ENCODE peak calls at places on chromosome 1, in five cellular contexts. X is H1, V is HepG2, F is K562, Y is GM12878. P is an unnamed sample.

GRCh38 chr1:30907641-30908445 is 715 bp downstream of the SDC3 start:
- DNase-seq in Y (no peak), V (no peak), X (no peak), F (peak), P (no peak)

GRCh38 chr1:11700655-11701467 is 9.4 kb downstream of the DRAXIN start:
- DNase-seq in X (peak), V (no peak), F (no peak), Y (no peak), P (no peak)

GRCh38 chr1:12407050-12407961 is 177.5 kb downstream of the VPS13D start:
- DNase-seq in F (peak), X (no peak), Y (peak), V (peak), P (peak)

GRCh38 chr1:95086949-95087533 is 14.3 kb upstream of the ALG14 start:
- DNase-seq in Y (no peak), F (peak), V (peak), X (no peak), P (no peak)

GRCh38 chr1:228669401-228669695 is 65.9 kb upstream of the RHOU start:
- DNase-seq in V (no peak), F (no peak), Y (no peak), X (no peak), P (no peak)

GRCh38 chr1:168223261-168223660 is 2.5 kb upstream of the SFT2D2 start:
- DNase-seq in X (no peak), V (no peak), F (no peak), Y (no peak), P (no peak)

GRCh38 chr1:24276791-24277190 is 42.4 kb upstream of the GRHL3 start:
- DNase-seq in F (no peak), V (peak), Y (no peak), X (no peak), P (no peak)

GRCh38 chr1:61184035-61184713 is 101.8 kb downstream of the NFIA start:
- DNase-seq in X (no peak), Y (no peak), V (peak), F (peak), P (no peak)

GRCh38 chr1:5921129-5921528 is 71.1 kb downstream of the NPHP4 start:
- DNase-seq in X (no peak), Y (no peak), F (no peak), V (no peak), P (no peak)

GRCh38 chr1:56330400-56331026 is 248.8 kb downstream of the PLPP3 start:
- DNase-seq in V (peak), F (no peak), X (no peak), Y (peak), P (no peak)

GRCh38 chr1:15022069-15022468 is 131.5 kb upstream of the TMEM51 start:
- DNase-seq in Y (no peak), V (no peak), F (no peak), X (no peak), P (no peak)
- TF ChIP-seq POLR2A in Y (no peak), V (no peak), F (no peak), X (no peak), P (no peak)

DNA sequence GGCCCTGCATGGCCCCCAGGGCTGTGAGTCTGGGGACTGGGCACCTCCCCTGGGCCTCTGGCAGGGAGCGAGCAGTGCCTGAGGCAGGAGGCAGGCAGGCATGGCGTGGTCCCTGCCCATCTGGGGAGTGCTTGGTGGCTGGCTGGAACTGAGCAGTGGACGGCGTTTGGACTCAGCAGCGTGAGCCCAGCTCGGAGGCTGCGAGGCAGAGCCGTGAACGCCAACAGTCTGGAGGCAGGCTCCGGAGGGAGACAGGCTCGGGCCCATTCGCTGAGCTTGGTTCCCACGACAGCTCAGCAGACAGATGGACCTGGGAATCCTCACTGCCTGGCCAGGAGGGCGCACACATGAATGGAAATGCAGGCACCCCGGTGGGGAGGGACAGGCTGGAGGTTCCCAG is 160.7 kb upstream of the POU3F1 start:
- DNase-seq in F (no peak), Y (no peak), X (no peak), V (no peak), P (no peak)
- TF ChIP-seq SP1 in F (no peak), Y (no peak), X (no peak), V (no peak), P (no peak)

GRCh38 chr1:3470650-3471355 is 16.3 kb downstream of the ARHGEF16 start:
- DNase-seq in X (no peak), Y (no peak), F (no peak), V (no peak), P (no peak)

GRCh38 chr1:3471356-3472087 is 17.1 kb downstream of the ARHGEF16 start:
- DNase-seq in F (peak), Y (no peak), V (peak), X (peak), P (no peak)

GRCh38 chr1:3469104-3469848 is 14.8 kb downstream of the ARHGEF16 start:
- DNase-seq in F (no peak), X (no peak), V (no peak), Y (no peak), P (no peak)

GRCh38 chr1:3468236-3469103 is 14.0 kb downstream of the ARHGEF16 start:
- DNase-seq in V (no peak), Y (no peak), X (no peak), F (no peak), P (no peak)

GRCh38 chr1:3469849-3470649 is 15.6 kb downstream of the ARHGEF16 start:
- DNase-seq in X (no peak), F (no peak), V (no peak), Y (no peak), P (no peak)
- TF ChIP-seq POLR2A in X (no peak), F (no peak), V (no peak), Y (no peak), P (no peak)

DNA sequence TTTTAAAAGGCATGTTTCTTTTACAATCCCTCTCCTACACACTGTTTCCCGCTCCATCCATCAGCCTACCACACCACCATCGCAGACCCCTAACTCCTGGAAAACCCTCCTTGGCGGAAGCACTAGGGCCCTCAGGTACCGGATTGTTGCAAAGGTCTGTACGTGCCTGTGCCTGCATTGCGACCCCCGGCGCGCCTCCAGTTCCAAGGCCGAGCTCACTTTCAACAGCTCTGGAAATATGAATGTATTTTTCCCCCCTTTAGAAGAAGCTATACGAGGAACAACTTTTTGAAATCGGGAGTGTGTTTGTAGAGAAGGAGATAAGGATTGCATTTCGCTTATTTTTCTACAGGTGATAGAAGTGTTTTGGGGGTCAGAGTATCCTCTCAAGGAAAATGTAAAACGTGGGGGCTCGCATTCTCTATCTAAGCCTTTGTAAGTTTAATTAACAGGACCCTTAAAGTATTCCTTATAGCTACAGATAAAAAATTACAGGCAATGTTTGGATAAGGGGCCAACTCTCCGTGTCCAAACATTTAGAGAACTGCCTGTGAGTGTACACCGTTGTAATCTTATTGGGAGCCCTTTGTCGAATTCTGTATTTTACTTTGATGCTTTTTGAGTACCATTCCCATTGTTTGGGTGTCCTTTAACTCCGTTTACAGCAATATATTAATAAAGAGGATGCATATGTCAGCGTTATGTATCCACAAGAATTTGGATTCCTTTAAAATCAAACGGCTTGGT is 5.8 kb downstream of the PRRX1 start:
- DNase-seq in X (no peak), Y (no peak), V (no peak), F (no peak), P (no peak)
- TF ChIP-seq SP1 in X (no peak), Y (no peak), V (no peak), F (no peak), P (no peak)

GRCh38 chr1:227318003-227318851 is at the start of gene CDC42BPA:
- DNase-seq in F (peak), Y (no peak), V (peak), X (peak), P (peak)
- TF ChIP-seq POLR2A in F (peak), Y (no peak), V (no peak), X (peak), P (peak)

GRCh38 chr1:225424562-225425210 is 3.2 kb downstream of the LBR start:
- DNase-seq in V (no peak), F (no peak), Y (no peak), X (no peak), P (no peak)
- TF ChIP-seq SP1 in V (no peak), F (no peak), Y (no peak), X (no peak), P (no peak)

P was measured in HCT116.